ENCODE peak calls at places on chromosomes 5 and 9, in five cellular contexts. One of them, this sample, is unnamed.

GRCh38 chr5:32551194-32551593 is 34.2 kb upstream of the SUB1 start:
- DNase-seq in NCI-H2171 treated with DMSO at 0.1 percent for 48 hours: no peak
- DNase-seq in T-helper 1 cell: no peak
- DNase-seq in AG10803: no peak
- DNase-seq in NCI-H1105: no peak
- DNase-seq in this sample: peak

GRCh38 chr5:38500861-38501260 is 55.6 kb downstream of the LIFR start:
- DNase-seq in T-helper 1 cell: no peak
- DNase-seq in NCI-H1105: no peak
- DNase-seq in NCI-H2171 treated with DMSO at 0.1 percent for 48 hours: no peak
- DNase-seq in AG10803: peak
- DNase-seq in this sample: no peak

GRCh38 chr5:425714-426113 is 17.3 kb upstream of the EXOC3 start:
- DNase-seq in AG10803: no peak
- DNase-seq in T-helper 1 cell: no peak
- DNase-seq in NCI-H2171 treated with DMSO at 0.1 percent for 48 hours: peak
- DNase-seq in NCI-H1105: peak
- DNase-seq in this sample: no peak

GRCh38 chr9:136764301-136764891 is at the start of gene LCN15:
- DNase-seq in NCI-H2171 treated with DMSO at 0.1 percent for 48 hours: no peak
- DNase-seq in NCI-H1105: no peak
- DNase-seq in AG10803: no peak
- DNase-seq in T-helper 1 cell: no peak
- DNase-seq in this sample: no peak

GRCh38 chr5:72815580-72816296 is 723 bp upstream of the TNPO1 start:
- DNase-seq in T-helper 1 cell: no peak
- DNase-seq in NCI-H1105: no peak
- DNase-seq in NCI-H2171 treated with DMSO at 0.1 percent for 48 hours: peak
- DNase-seq in AG10803: no peak
- DNase-seq in this sample: peak

GRCh38 chr9:82057805-82058204 is 69.2 kb downstream of the SPATA31D1 start:
- DNase-seq in NCI-H1105: no peak
- DNase-seq in NCI-H2171 treated with DMSO at 0.1 percent for 48 hours: no peak
- DNase-seq in AG10803: no peak
- DNase-seq in T-helper 1 cell: no peak
- DNase-seq in this sample: no peak

GRCh38 chr5:73031839-73032238 is 76.0 kb downstream of the FCHO2 start:
- DNase-seq in NCI-H1105: peak
- DNase-seq in T-helper 1 cell: no peak
- DNase-seq in AG10803: peak
- DNase-seq in NCI-H2171 treated with DMSO at 0.1 percent for 48 hours: peak
- DNase-seq in this sample: peak

GRCh38 chr9:104881991-104882555 is 45.9 kb downstream of the ABCA1 start:
- DNase-seq in T-helper 1 cell: no peak
- DNase-seq in NCI-H2171 treated with DMSO at 0.1 percent for 48 hours: peak
- DNase-seq in AG10803: no peak
- DNase-seq in NCI-H1105: no peak
- DNase-seq in this sample: no peak

GRCh38 chr5:159316519-159317383 is 13.5 kb downstream of the IL12B start:
- DNase-seq in AG10803: peak
- DNase-seq in NCI-H1105: no peak
- DNase-seq in T-helper 1 cell: no peak
- DNase-seq in NCI-H2171 treated with DMSO at 0.1 percent for 48 hours: peak
- DNase-seq in this sample: peak

GRCh38 chr5:93062548-93062947 is 518.5 kb downstream of the NR2F1-AS1 start:
- DNase-seq in NCI-H1105: no peak
- DNase-seq in AG10803: no peak
- DNase-seq in NCI-H2171 treated with DMSO at 0.1 percent for 48 hours: peak
- DNase-seq in T-helper 1 cell: no peak
- DNase-seq in this sample: peak

GRCh38 chr9:35714579-35715252 is 17.3 kb downstream of the TLN1 start:
- DNase-seq in NCI-H2171 treated with DMSO at 0.1 percent for 48 hours: no peak
- DNase-seq in NCI-H1105: no peak
- DNase-seq in T-helper 1 cell: no peak
- DNase-seq in AG10803: no peak
- DNase-seq in this sample: no peak

GRCh38 chr9:34185778-34186551 is 7.1 kb downstream of the UBAP1 start:
- DNase-seq in T-helper 1 cell: no peak
- DNase-seq in NCI-H1105: peak
- DNase-seq in AG10803: peak
- DNase-seq in NCI-H2171 treated with DMSO at 0.1 percent for 48 hours: no peak
- DNase-seq in this sample: no peak

GRCh38 chr9:35665471-35665818 is 450 bp upstream of the ARHGEF39 start:
- DNase-seq in NCI-H2171 treated with DMSO at 0.1 percent for 48 hours: no peak
- DNase-seq in NCI-H1105: no peak
- DNase-seq in T-helper 1 cell: no peak
- DNase-seq in AG10803: no peak
- DNase-seq in this sample: no peak

GRCh38 chr5:5344051-5344571 is 78.4 kb upstream of the ICE1 start:
- DNase-seq in NCI-H2171 treated with DMSO at 0.1 percent for 48 hours: no peak
- DNase-seq in T-helper 1 cell: no peak
- DNase-seq in AG10803: no peak
- DNase-seq in NCI-H1105: no peak
- DNase-seq in this sample: no peak

GRCh38 chr5:375336-375920 is 53.9 kb downstream of the AHRR start:
- DNase-seq in AG10803: no peak
- DNase-seq in NCI-H1105: no peak
- DNase-seq in NCI-H2171 treated with DMSO at 0.1 percent for 48 hours: no peak
- DNase-seq in T-helper 1 cell: no peak
- DNase-seq in this sample: no peak

GRCh38 chr9:79236466-79236865 is 335.3 kb upstream of the TLE4 start:
- DNase-seq in NCI-H2171 treated with DMSO at 0.1 percent for 48 hours: no peak
- DNase-seq in NCI-H1105: no peak
- DNase-seq in T-helper 1 cell: no peak
- DNase-seq in AG10803: no peak
- DNase-seq in this sample: no peak

GRCh38 chr5:140734354-140734753 is 34.1 kb downstream of the ZMAT2 start:
- DNase-seq in NCI-H1105: no peak
- DNase-seq in AG10803: peak
- DNase-seq in T-helper 1 cell: no peak
- DNase-seq in NCI-H2171 treated with DMSO at 0.1 percent for 48 hours: no peak
- DNase-seq in this sample: peak

GRCh38 chr9:108521063-108521462 is 334.7 kb downstream of the ACTL7B start:
- DNase-seq in NCI-H1105: no peak
- DNase-seq in T-helper 1 cell: no peak
- DNase-seq in NCI-H2171 treated with DMSO at 0.1 percent for 48 hours: no peak
- DNase-seq in AG10803: peak
- DNase-seq in this sample: no peak

GRCh38 chr5:122501087-122501435 is 189.0 kb downstream of the SNCAIP start:
- DNase-seq in NCI-H2171 treated with DMSO at 0.1 percent for 48 hours: no peak
- DNase-seq in NCI-H1105: no peak
- DNase-seq in AG10803: no peak
- DNase-seq in T-helper 1 cell: no peak
- DNase-seq in this sample: no peak

GRCh38 chr9:84937086-84937670 is 267.6 kb downstream of the NTRK2 start:
- DNase-seq in AG10803: no peak
- DNase-seq in T-helper 1 cell: no peak
- DNase-seq in NCI-H1105: no peak
- DNase-seq in NCI-H2171 treated with DMSO at 0.1 percent for 48 hours: no peak
- DNase-seq in this sample: no peak

GRCh38 chr5:32432633-32433032 is 11.9 kb downstream of the ZFR start:
- DNase-seq in T-helper 1 cell: no peak
- DNase-seq in AG10803: no peak
- DNase-seq in NCI-H2171 treated with DMSO at 0.1 percent for 48 hours: no peak
- DNase-seq in NCI-H1105: no peak
- DNase-seq in this sample: no peak

GRCh38 chr5:32523625-32524024 is 61.7 kb upstream of the SUB1 start:
- DNase-seq in NCI-H1105: no peak
- DNase-seq in NCI-H2171 treated with DMSO at 0.1 percent for 48 hours: no peak
- DNase-seq in AG10803: no peak
- DNase-seq in T-helper 1 cell: no peak
- DNase-seq in this sample: peak

GRCh38 chr9:137407590-137408300 is 15.2 kb downstream of the EXD3 start:
- DNase-seq in NCI-H2171 treated with DMSO at 0.1 percent for 48 hours: no peak
- DNase-seq in T-helper 1 cell: no peak
- DNase-seq in NCI-H1105: no peak
- DNase-seq in AG10803: peak
- DNase-seq in this sample: peak

GRCh38 chr5:34791761-34792244 is 47.2 kb upstream of the TTC23L start:
- DNase-seq in T-helper 1 cell: no peak
- DNase-seq in NCI-H1105: no peak
- DNase-seq in NCI-H2171 treated with DMSO at 0.1 percent for 48 hours: no peak
- DNase-seq in AG10803: peak
- DNase-seq in this sample: no peak

GRCh38 chr5:147559725-147560124 is 49.9 kb upstream of the DPYSL3 start:
- DNase-seq in NCI-H1105: no peak
- DNase-seq in NCI-H2171 treated with DMSO at 0.1 percent for 48 hours: no peak
- DNase-seq in AG10803: peak
- DNase-seq in T-helper 1 cell: no peak
- DNase-seq in this sample: peak

GRCh38 chr9:29555452-29555851 is 1982.2 kb upstream of the C9orf72 start:
- DNase-seq in NCI-H1105: peak
- DNase-seq in AG10803: no peak
- DNase-seq in NCI-H2171 treated with DMSO at 0.1 percent for 48 hours: no peak
- DNase-seq in T-helper 1 cell: no peak
- DNase-seq in this sample: no peak

GRCh38 chr5:23208959-23209431 is 298.4 kb upstream of the PRDM9 start:
- DNase-seq in NCI-H1105: no peak
- DNase-seq in NCI-H2171 treated with DMSO at 0.1 percent for 48 hours: peak
- DNase-seq in AG10803: no peak
- DNase-seq in T-helper 1 cell: no peak
- DNase-seq in this sample: peak

This sample was measured in NCI-H82.